ENCODE peak calls at places on chromosome 13, in ten cellular contexts. W is body of pancreas, P is heart left ventricle, T is cardiac fibroblast, J is mesothelial cell of epicardium, I is GM23338, E is tibial nerve, Z is PC-9, Q is GM13976, R is pancreas. M is an unnamed sample.

GRCh38 chr13:98549006-98549727 is 27.7 kb downstream of the STK24 start:
- DNase-seq in T (peak), R (no peak), Z (peak), I (no peak), E (no peak), Q (no peak), J (no peak), W (no peak), P (no peak), M (no peak)

GRCh38 chr13:72121466-72121865 is 254.5 kb upstream of the DACH1 start:
- DNase-seq in T (no peak), P (no peak), Z (no peak), W (no peak), I (peak), J (no peak), Q (no peak), R (no peak), E (no peak), M (no peak)

GRCh38 chr13:44902793-44903192 is 86.5 kb downstream of the NUFIP1 start:
- DNase-seq in Z (no peak), E (no peak), W (no peak), J (no peak), Q (no peak), P (no peak), T (no peak), I (no peak), R (no peak), M (no peak)

GRCh38 chr13:42057918-42058530 is 9.6 kb downstream of the DGKH start:
- DNase-seq in W (no peak), Q (no peak), P (no peak), R (no peak), E (no peak), J (no peak), Z (no peak), I (no peak), T (no peak), M (no peak)

GRCh38 chr13:63910406-63910957 is 2494.8 kb upstream of the PCDH20 start:
- DNase-seq in J (no peak), I (peak), T (peak), E (no peak), Z (no peak), R (no peak), W (no peak), P (no peak), Q (no peak), M (no peak)

GRCh38 chr13:57666554-57666953 is 35.0 kb downstream of the PCDH17 start:
- DNase-seq in E (no peak), Z (no peak), R (no peak), W (no peak), I (no peak), Q (no peak), P (no peak), T (no peak), J (no peak), M (no peak)

GRCh38 chr13:47672982-47673670 is 327.9 kb downstream of the SUCLA2 start:
- DNase-seq in Z (no peak), W (no peak), T (peak), I (no peak), E (no peak), R (no peak), Q (no peak), J (no peak), P (peak), M (no peak)

GRCh38 chr13:22198001-22198400 is 527.1 kb downstream of the FGF9 start:
- DNase-seq in I (no peak), W (peak), Z (no peak), P (no peak), E (peak), Q (no peak), J (no peak), T (no peak), R (peak), M (no peak)

GRCh38 chr13:41455725-41456419 is 1.5 kb upstream of the RGCC start:
- DNase-seq in Q (peak), E (no peak), R (no peak), J (no peak), W (no peak), T (no peak), Z (no peak), P (no peak), I (peak), M (no peak)

GRCh38 chr13:102395174-102395573 is 6.7 kb downstream of the FGF14 start:
- DNase-seq in P (no peak), J (no peak), I (peak), E (no peak), R (no peak), Q (no peak), T (no peak), Z (no peak), W (no peak), M (no peak)

GRCh38 chr13:100089633-100090032 is 740 bp downstream of the PCCA start:
- DNase-seq in R (no peak), P (no peak), Z (no peak), E (no peak), J (no peak), Q (no peak), W (no peak), T (no peak), I (no peak), M (no peak)

GRCh38 chr13:26348966-26349365 is 95.0 kb downstream of the CDK8 start:
- DNase-seq in I (peak), Q (no peak), R (no peak), Z (no peak), E (no peak), J (no peak), W (no peak), P (no peak), T (no peak), M (no peak)

GRCh38 chr13:31051999-31052398 is 109.7 kb downstream of the HSPH1 start:
- DNase-seq in W (no peak), Q (no peak), Z (no peak), P (no peak), I (peak), T (no peak), J (no peak), E (no peak), R (no peak), M (no peak)
- TF ChIP-seq CTCF in W (no peak), Q (no peak), Z (no peak), P (no peak), I (peak), T (peak), J (no peak), E (no peak), R (no peak), M (no peak)

GRCh38 chr13:24682353-24682752 is 2.1 kb downstream of the ATP12A start:
- DNase-seq in E (no peak), P (no peak), R (no peak), Z (no peak), I (no peak), W (no peak), Q (no peak), J (no peak), T (no peak), M (no peak)

GRCh38 chr13:24683370-24683769 is 3.2 kb downstream of the ATP12A start:
- DNase-seq in W (no peak), T (no peak), Z (no peak), I (no peak), P (no peak), R (no peak), E (no peak), Q (no peak), J (no peak), M (no peak)

GRCh38 chr13:24685314-24685713 is 5.1 kb downstream of the ATP12A start:
- DNase-seq in E (no peak), T (no peak), W (no peak), R (no peak), Q (no peak), Z (no peak), J (no peak), P (no peak), I (no peak), M (no peak)

GRCh38 chr13:24684600-24684998 is 4.4 kb downstream of the ATP12A start:
- DNase-seq in P (no peak), I (no peak), W (no peak), E (no peak), Q (peak), J (no peak), R (no peak), T (no peak), Z (no peak), M (no peak)

GRCh38 chr13:24683833-24684599 is 3.8 kb downstream of the ATP12A start:
- DNase-seq in J (peak), E (peak), I (peak), P (peak), Q (peak), Z (no peak), R (peak), W (peak), T (peak), M (peak)
- TF ChIP-seq CTCF in J (peak), E (peak), I (peak), P (peak), Q (peak), Z (peak), R (peak), W (peak), T (peak), M (peak)

DNA sequence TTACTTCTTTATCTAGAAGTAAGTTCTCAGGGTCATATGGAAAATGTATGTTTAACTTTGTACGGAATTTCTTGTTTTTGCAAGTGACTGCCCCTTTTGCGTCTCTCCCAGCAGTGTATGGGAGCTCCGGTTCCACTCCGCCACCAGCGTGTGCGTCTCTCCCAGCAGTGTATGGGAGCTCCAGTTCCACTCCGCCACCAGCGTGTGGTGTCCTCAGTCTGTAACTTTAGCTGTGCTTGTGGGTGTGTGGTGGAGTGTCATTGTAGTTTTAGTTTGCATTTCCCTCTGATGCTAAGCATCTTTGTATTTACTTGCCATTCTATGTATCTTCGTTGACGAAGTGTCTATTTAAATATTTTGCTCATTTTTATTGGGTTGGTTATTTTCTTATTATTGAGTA is 2.4 kb downstream of the CUL4A start:
- DNase-seq in R (no peak), J (no peak), E (no peak), I (peak), Q (no peak), P (no peak), T (no peak), W (no peak), Z (peak), M (no peak)
- TF ChIP-seq CTCF in R (no peak), J (no peak), E (no peak), I (peak), Q (no peak), P (no peak), T (peak), W (no peak), Z (no peak), M (no peak)

GRCh38 chr13:29260684-29261083 is 334.8 kb downstream of the SLC7A1 start:
- DNase-seq in Z (no peak), P (no peak), R (no peak), Q (no peak), E (no peak), W (no peak), I (peak), J (no peak), T (peak), M (no peak)

GRCh38 chr13:29255567-29255966 is 339.9 kb downstream of the SLC7A1 start:
- DNase-seq in Z (no peak), P (no peak), J (no peak), R (no peak), T (no peak), Q (no peak), W (no peak), I (no peak), E (no peak), M (no peak)

GRCh38 chr13:29254971-29255370 is 340.5 kb downstream of the SLC7A1 start:
- DNase-seq in Z (no peak), I (no peak), E (no peak), T (no peak), R (no peak), W (no peak), P (no peak), Q (no peak), J (no peak), M (no peak)
- TF ChIP-seq CTCF in Z (no peak), I (no peak), E (no peak), T (no peak), R (no peak), W (no peak), P (no peak), Q (no peak), J (no peak), M (no peak)

DNA sequence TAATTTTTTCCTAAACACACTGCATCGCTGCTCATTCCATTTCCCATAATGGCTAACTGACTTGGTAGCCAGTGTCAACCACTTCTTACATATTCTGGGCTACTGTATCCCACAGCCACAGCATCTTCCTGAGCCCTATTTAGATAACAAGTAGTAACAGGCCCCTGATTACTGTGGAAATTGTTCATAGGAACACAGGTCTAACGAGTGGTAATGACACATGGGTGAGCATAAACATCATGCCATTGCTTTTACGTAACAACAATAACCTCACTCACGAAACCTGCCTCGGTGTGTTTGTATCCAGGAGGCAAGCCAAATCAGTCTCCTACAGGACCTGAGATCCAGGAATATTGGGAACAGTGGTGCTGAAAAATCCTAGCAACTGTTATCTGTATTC is 438.6 kb downstream of the KLF5 start:
- DNase-seq in Z (no peak), I (no peak), E (no peak), R (no peak), P (no peak), W (no peak), Q (no peak), J (no peak), T (no peak), M (no peak)
- TF ChIP-seq CTCF in Z (no peak), I (no peak), E (no peak), R (no peak), P (no peak), W (no peak), Q (no peak), J (no peak), T (no peak), M (no peak)

DNA sequence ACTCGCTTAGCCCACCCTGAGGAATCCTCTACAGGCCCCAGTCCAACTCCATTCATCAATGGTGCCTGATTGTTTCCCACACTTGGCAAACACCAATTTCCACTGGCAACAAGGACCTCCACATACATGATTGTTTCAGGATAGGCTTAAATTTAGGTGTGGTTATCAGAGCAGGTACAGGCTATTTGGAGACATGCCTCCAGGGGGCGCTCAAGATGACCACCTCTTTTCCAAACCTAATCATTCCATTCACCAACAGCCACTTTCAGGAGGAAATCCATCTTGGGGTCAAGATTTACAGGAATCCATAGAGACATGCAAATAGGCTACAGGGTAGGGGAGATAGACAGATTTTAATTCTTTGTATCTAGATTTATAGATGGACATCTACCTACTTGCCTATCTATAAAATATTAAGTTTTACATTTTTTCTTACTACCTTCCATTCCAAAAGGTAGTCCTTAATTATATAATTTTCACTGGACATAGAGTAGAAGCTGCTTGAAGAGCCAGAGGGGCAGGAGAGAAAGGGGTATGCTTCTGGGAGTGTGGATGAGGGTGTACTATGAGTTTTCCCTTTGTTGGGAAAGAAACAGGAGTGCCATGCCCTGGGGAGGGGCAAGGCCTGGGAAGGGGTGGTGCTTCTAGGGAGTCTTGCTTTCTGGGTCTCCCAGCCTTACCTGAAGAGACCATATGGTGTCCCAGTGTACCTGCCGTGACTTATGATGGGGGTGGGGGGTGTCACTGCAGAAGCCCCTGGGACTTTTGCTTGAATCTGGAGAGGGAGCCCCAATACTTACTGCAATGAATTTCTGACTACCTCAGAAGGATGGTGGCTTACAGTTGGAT is 14.1 kb upstream of the PCDH8 start:
- DNase-seq in T (no peak), W (peak), R (no peak), I (peak), J (peak), Z (no peak), P (no peak), Q (no peak), E (no peak), M (no peak)
- TF ChIP-seq CTCF in T (peak), W (peak), R (peak), I (peak), J (peak), Z (peak), P (peak), Q (peak), E (no peak), M (peak)

GRCh38 chr13:85816413-85816812 is 17.2 kb upstream of the SLITRK6 start:
- DNase-seq in P (no peak), W (no peak), Z (no peak), R (no peak), J (no peak), Q (no peak), E (no peak), I (no peak), T (no peak), M (no peak)
- TF ChIP-seq CTCF in P (no peak), W (no peak), Z (peak), R (no peak), J (peak), Q (no peak), E (no peak), I (no peak), T (no peak), M (no peak)

GRCh38 chr13:37645181-37645580 is 46.6 kb upstream of the POSTN start:
- DNase-seq in I (peak), E (no peak), W (no peak), P (no peak), Q (no peak), J (no peak), R (no peak), T (no peak), Z (no peak), M (no peak)

GRCh38 chr13:37636701-37637100 is 38.1 kb upstream of the POSTN start:
- DNase-seq in T (no peak), J (no peak), Z (no peak), I (no peak), Q (no peak), R (no peak), P (no peak), W (no peak), E (no peak), M (no peak)

GRCh38 chr13:37642201-37642600 is 43.6 kb upstream of the POSTN start:
- DNase-seq in I (no peak), Q (no peak), J (no peak), E (no peak), Z (no peak), P (no peak), W (no peak), T (no peak), R (no peak), M (no peak)

DNA sequence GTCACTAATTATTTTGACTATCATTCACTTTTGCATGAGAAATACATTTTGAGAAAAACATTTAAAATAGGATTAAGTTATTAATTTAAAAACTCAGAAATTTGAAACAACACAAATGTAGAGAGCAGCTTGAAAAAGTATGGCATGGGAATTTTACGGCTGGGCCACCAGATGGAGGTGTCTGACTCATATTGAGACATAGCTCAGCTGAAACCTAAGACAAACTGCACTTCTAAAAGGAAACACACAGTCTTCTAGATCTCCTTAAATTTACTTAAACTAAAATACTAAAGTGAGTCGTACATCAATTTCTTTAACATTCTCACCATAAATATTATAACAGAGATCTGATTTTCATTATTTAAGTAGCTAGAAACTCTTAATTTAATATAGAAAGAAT is 41.9 kb upstream of the POSTN start:
- DNase-seq in Q (no peak), R (no peak), Z (no peak), T (peak), P (no peak), J (no peak), I (peak), W (no peak), E (no peak), M (no peak)
- TF ChIP-seq CTCF in Q (peak), R (no peak), Z (peak), T (peak), P (peak), J (no peak), I (peak), W (no peak), E (no peak), M (peak)

DNA sequence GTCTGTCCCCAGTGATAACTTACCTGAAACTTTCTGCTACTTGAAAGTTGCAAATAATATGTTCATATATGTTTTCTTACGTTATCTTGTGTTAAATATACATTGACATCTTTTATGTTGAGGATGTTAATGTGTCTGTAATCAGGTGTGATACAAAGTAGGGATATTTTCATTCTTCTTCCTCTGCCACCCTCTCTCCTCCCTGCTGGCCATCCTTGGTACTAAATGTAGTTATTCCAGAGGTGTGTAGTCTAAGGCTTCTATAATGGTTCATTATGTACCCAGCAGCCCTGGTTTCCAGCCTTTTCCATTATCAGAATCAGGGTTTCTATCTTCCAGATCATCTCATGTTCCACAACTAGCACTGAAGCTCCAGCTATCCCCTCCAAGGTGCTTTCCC is 606.7 kb upstream of the KLHL1 start:
- DNase-seq in P (no peak), Q (no peak), R (no peak), E (no peak), W (no peak), Z (no peak), T (no peak), J (no peak), I (peak), M (no peak)
- TF ChIP-seq CTCF in P (no peak), Q (no peak), R (no peak), E (no peak), W (no peak), Z (no peak), T (no peak), J (peak), I (no peak), M (no peak)

GRCh38 chr13:55244991-55245644 is 1895.6 kb upstream of the PRR20A start:
- DNase-seq in J (no peak), E (no peak), T (no peak), R (peak), W (peak), Q (no peak), P (no peak), I (peak), Z (no peak), M (no peak)
- TF ChIP-seq CTCF in J (peak), E (no peak), T (no peak), R (no peak), W (peak), Q (no peak), P (no peak), I (peak), Z (peak), M (no peak)

M was measured in lower lobe of right lung.